ENCODE peak calls at places on chromosome 3, in eight cellular contexts. One of them, this sample, is unnamed.

GRCh38 chr3:173938159-173938558 is 540.6 kb downstream of the NLGN1 start:
- DNase-seq in CD8-positive, alpha-beta memory T cell: no peak
- DNase-seq in naive thymus-derived CD4-positive, alpha-beta T cell: no peak
- DNase-seq in MV-4-11: no peak
- DNase-seq in memory B cell: no peak
- DNase-seq in cardiac fibroblast: peak; percentile 67
- DNase-seq in NCI-H2029 treated with DMSO at 0.1 percent for 48 hours: peak; percentile 31
- DNase-seq in LoVo: no peak
- DNase-seq in this sample: no peak

GRCh38 chr3:99859855-99860254 is 42.2 kb downstream of the CMSS1 start:
- DNase-seq in CD8-positive, alpha-beta memory T cell: no peak
- DNase-seq in memory B cell: no peak
- DNase-seq in NCI-H2029 treated with DMSO at 0.1 percent for 48 hours: no peak
- DNase-seq in cardiac fibroblast: peak; percentile 97
- DNase-seq in LoVo: no peak
- DNase-seq in MV-4-11: no peak
- DNase-seq in naive thymus-derived CD4-positive, alpha-beta T cell: no peak
- DNase-seq in this sample: no peak

GRCh38 chr3:25291524-25291923 is 136.5 kb upstream of the RARB start:
- DNase-seq in CD8-positive, alpha-beta memory T cell: no peak
- DNase-seq in cardiac fibroblast: no peak
- DNase-seq in NCI-H2029 treated with DMSO at 0.1 percent for 48 hours: no peak
- DNase-seq in memory B cell: no peak
- DNase-seq in LoVo: no peak
- DNase-seq in naive thymus-derived CD4-positive, alpha-beta T cell: no peak
- DNase-seq in MV-4-11: no peak
- DNase-seq in this sample: no peak

GRCh38 chr3:102299125-102299877 is 135.5 kb upstream of the ZPLD1 start:
- DNase-seq in cardiac fibroblast: no peak
- DNase-seq in MV-4-11: no peak
- DNase-seq in LoVo: peak; percentile 28
- DNase-seq in NCI-H2029 treated with DMSO at 0.1 percent for 48 hours: no peak
- DNase-seq in CD8-positive, alpha-beta memory T cell: no peak
- DNase-seq in naive thymus-derived CD4-positive, alpha-beta T cell: no peak
- DNase-seq in memory B cell: no peak
- DNase-seq in this sample: no peak

GRCh38 chr3:23805228-23805880 is 401 bp upstream of the UBE2E1 start:
- DNase-seq in MV-4-11: no peak
- DNase-seq in NCI-H2029 treated with DMSO at 0.1 percent for 48 hours: no peak
- DNase-seq in naive thymus-derived CD4-positive, alpha-beta T cell: peak; percentile 28
- DNase-seq in LoVo: no peak
- DNase-seq in cardiac fibroblast: no peak
- DNase-seq in memory B cell: no peak
- DNase-seq in CD8-positive, alpha-beta memory T cell: no peak
- DNase-seq in this sample: no peak

GRCh38 chr3:45480871-45481270 is 92.5 kb downstream of the LARS2 start:
- DNase-seq in LoVo: no peak
- DNase-seq in CD8-positive, alpha-beta memory T cell: no peak
- DNase-seq in MV-4-11: no peak
- DNase-seq in NCI-H2029 treated with DMSO at 0.1 percent for 48 hours: no peak
- DNase-seq in memory B cell: no peak
- DNase-seq in naive thymus-derived CD4-positive, alpha-beta T cell: no peak
- DNase-seq in cardiac fibroblast: no peak
- DNase-seq in this sample: no peak

GRCh38 chr3:127697531-127698240 is 24.9 kb downstream of the ABTB1 start:
- DNase-seq in memory B cell: peak; percentile 62
- DNase-seq in cardiac fibroblast: peak; percentile 94
- DNase-seq in MV-4-11: peak; percentile 75
- DNase-seq in CD8-positive, alpha-beta memory T cell: peak; percentile 21
- DNase-seq in LoVo: no peak
- DNase-seq in NCI-H2029 treated with DMSO at 0.1 percent for 48 hours: peak; percentile 92
- DNase-seq in naive thymus-derived CD4-positive, alpha-beta T cell: peak; percentile 59
- DNase-seq in this sample: peak; percentile 29

GRCh38 chr3:15051531-15051930 is 13.6 kb downstream of the MRPS25 start:
- DNase-seq in LoVo: no peak
- DNase-seq in naive thymus-derived CD4-positive, alpha-beta T cell: peak; percentile 40
- DNase-seq in MV-4-11: peak; percentile 44
- DNase-seq in NCI-H2029 treated with DMSO at 0.1 percent for 48 hours: no peak
- DNase-seq in memory B cell: no peak
- DNase-seq in CD8-positive, alpha-beta memory T cell: peak; percentile 6
- DNase-seq in cardiac fibroblast: peak; percentile 59
- DNase-seq in this sample: peak; percentile 20

GRCh38 chr3:42880601-42881451 is 5.1 kb upstream of the CYP8B1 start:
- DNase-seq in NCI-H2029 treated with DMSO at 0.1 percent for 48 hours: peak; percentile 75
- DNase-seq in memory B cell: peak; percentile 80
- DNase-seq in naive thymus-derived CD4-positive, alpha-beta T cell: peak; percentile 87
- DNase-seq in CD8-positive, alpha-beta memory T cell: peak; percentile 81
- DNase-seq in cardiac fibroblast: peak; percentile 80
- DNase-seq in LoVo: peak; percentile 87
- DNase-seq in MV-4-11: peak; percentile 67
- DNase-seq in this sample: peak; percentile 94

GRCh38 chr3:172929451-172929850 is 178.9 kb downstream of the ECT2 start:
- DNase-seq in CD8-positive, alpha-beta memory T cell: no peak
- DNase-seq in MV-4-11: no peak
- DNase-seq in NCI-H2029 treated with DMSO at 0.1 percent for 48 hours: no peak
- DNase-seq in LoVo: no peak
- DNase-seq in naive thymus-derived CD4-positive, alpha-beta T cell: no peak
- DNase-seq in cardiac fibroblast: no peak
- DNase-seq in memory B cell: no peak
- DNase-seq in this sample: no peak

GRCh38 chr3:38646630-38647029 is 2.9 kb downstream of the SCN5A start:
- DNase-seq in NCI-H2029 treated with DMSO at 0.1 percent for 48 hours: no peak
- DNase-seq in naive thymus-derived CD4-positive, alpha-beta T cell: no peak
- DNase-seq in LoVo: no peak
- DNase-seq in CD8-positive, alpha-beta memory T cell: no peak
- DNase-seq in MV-4-11: peak; percentile 51
- DNase-seq in memory B cell: no peak
- DNase-seq in cardiac fibroblast: peak; percentile 39
- DNase-seq in this sample: no peak

GRCh38 chr3:29318251-29318650 is 37.4 kb downstream of the RBMS3 start:
- DNase-seq in MV-4-11: no peak
- DNase-seq in CD8-positive, alpha-beta memory T cell: no peak
- DNase-seq in NCI-H2029 treated with DMSO at 0.1 percent for 48 hours: no peak
- DNase-seq in memory B cell: no peak
- DNase-seq in naive thymus-derived CD4-positive, alpha-beta T cell: no peak
- DNase-seq in LoVo: no peak
- DNase-seq in cardiac fibroblast: no peak
- DNase-seq in this sample: no peak

GRCh38 chr3:169172535-169172934 is 491.0 kb downstream of the MECOM start:
- DNase-seq in naive thymus-derived CD4-positive, alpha-beta T cell: no peak
- DNase-seq in NCI-H2029 treated with DMSO at 0.1 percent for 48 hours: no peak
- DNase-seq in CD8-positive, alpha-beta memory T cell: no peak
- DNase-seq in cardiac fibroblast: no peak
- DNase-seq in LoVo: no peak
- DNase-seq in MV-4-11: no peak
- DNase-seq in memory B cell: no peak
- DNase-seq in this sample: no peak

This sample was measured in GM18507.